ENCODE peak calls at places on chromosome 2, in ten cellular contexts. Y is spleen; V is left lung; R is Peyer's patch; B is cardiac muscle cell; L is BJ; P is uterus; A is fibroblast of lung; F is CD4-positive, alpha-beta T cell; X is endothelial cell. U is an unnamed sample.

GRCh38 chr2:112661656-112662305 is 16.0 kb downstream of the SLC20A1 start:
- DNase-seq in Y (no peak), V (no peak), R (peak; percentile 45), B (no peak), L (no peak), P (no peak), A (no peak), F (no peak), X (no peak), U (no peak)

GRCh38 chr2:218892693-218893348 is 12.2 kb downstream of the WNT10A start:
- DNase-seq in Y (peak; percentile 97), V (peak; percentile 68), R (peak; percentile 94), B (peak; percentile 55), L (no peak), P (no peak), A (peak; percentile 55), F (peak; percentile 80), X (peak; percentile 70), U (peak; percentile 69)

GRCh38 chr2:27804146-27804545 is 32.6 kb downstream of the MRPL33 start:
- DNase-seq in Y (no peak), V (no peak), R (no peak), B (peak; percentile 52), L (peak; percentile 13), P (no peak), A (peak; percentile 71), F (no peak), X (no peak), U (no peak)

GRCh38 chr2:28445448-28446258 is 50.2 kb upstream of the PLB1 start:
- DNase-seq in Y (no peak), V (peak; percentile 61), R (no peak), B (peak; percentile 89), L (peak; percentile 85), P (no peak), A (peak; percentile 98), F (no peak), X (no peak), U (peak; percentile 87)

GRCh38 chr2:199784512-199784911 is 66.5 kb downstream of the FTCDNL1 start:
- DNase-seq in Y (no peak), V (no peak), R (no peak), B (no peak), L (no peak), P (no peak), A (no peak), F (no peak), X (no peak), U (no peak)

GRCh38 chr2:175414872-175415487 is 233.5 kb upstream of the ATP5MC3 start:
- DNase-seq in Y (no peak), V (peak; percentile 66), R (peak; percentile 66), B (peak; percentile 72), L (peak; percentile 20), P (peak; percentile 20), A (peak; percentile 47), F (no peak), X (peak; percentile 67), U (no peak)

GRCh38 chr2:172276961-172277360 is 150.4 kb upstream of the ITGA6 start:
- DNase-seq in Y (no peak), V (no peak), R (no peak), B (no peak), L (no peak), P (no peak), A (no peak), F (no peak), X (no peak), U (no peak)

GRCh38 chr2:6928452-6928851 is 11.2 kb downstream of the RNF144A start:
- DNase-seq in Y (no peak), V (no peak), R (no peak), B (no peak), L (no peak), P (no peak), A (no peak), F (no peak), X (no peak), U (no peak)

GRCh38 chr2:150480241-150480640 is 7.2 kb downstream of the RND3 start:
- DNase-seq in Y (no peak), V (no peak), R (no peak), B (no peak), L (no peak), P (no peak), A (peak; percentile 85), F (no peak), X (no peak), U (no peak)

GRCh38 chr2:126707191-126707590 is 51.2 kb downstream of the GYPC start:
- DNase-seq in Y (no peak), V (no peak), R (no peak), B (no peak), L (no peak), P (no peak), A (no peak), F (no peak), X (no peak), U (no peak)

GRCh38 chr2:38733300-38733971 is 17.7 kb downstream of the SRSF7 start:
- DNase-seq in Y (no peak), V (no peak), R (no peak), B (no peak), L (no peak), P (peak; percentile 13), A (no peak), F (no peak), X (no peak), U (no peak)

GRCh38 chr2:181104512-181105121 is 124.2 kb downstream of the UBE2E3 start:
- DNase-seq in Y (no peak), V (no peak), R (no peak), B (peak; percentile 81), L (no peak), P (no peak), A (peak; percentile 58), F (no peak), X (peak; percentile 15), U (no peak)

GRCh38 chr2:36597003-36597531 is 901 bp downstream of the FEZ2 start:
- DNase-seq in Y (no peak), V (no peak), R (no peak), B (peak; percentile 5), L (no peak), P (no peak), A (no peak), F (no peak), X (no peak), U (no peak)

GRCh38 chr2:36594849-36595248 is 3.1 kb downstream of the FEZ2 start:
- DNase-seq in Y (no peak), V (no peak), R (peak; percentile 76), B (no peak), L (no peak), P (no peak), A (no peak), F (no peak), X (no peak), U (no peak)

GRCh38 chr2:36596397-36596796 is 1.6 kb downstream of the FEZ2 start:
- DNase-seq in Y (no peak), V (no peak), R (no peak), B (no peak), L (no peak), P (no peak), A (no peak), F (no peak), X (no peak), U (no peak)

GRCh38 chr2:36597532-36598377 is at the start of gene FEZ2:
- DNase-seq in Y (peak; percentile 95), V (peak; percentile 85), R (peak; percentile 83), B (peak; percentile 85), L (no peak), P (peak; percentile 68), A (peak; percentile 81), F (peak; percentile 51), X (peak; percentile 78), U (peak; percentile 55)
- TF ChIP-seq CTCF in Y (no peak), V (no peak), R (no peak), B (no peak), L (no peak), P (no peak), A (no peak), F (no peak), X (no peak), U (no peak)

GRCh38 chr2:215452725-215453124 is 16.9 kb upstream of the FN1 start:
- DNase-seq in Y (no peak), V (no peak), R (no peak), B (no peak), L (no peak), P (no peak), A (no peak), F (no peak), X (no peak), U (no peak)
- TF ChIP-seq CTCF in Y (no peak), V (no peak), R (no peak), B (no peak), L (no peak), P (no peak), A (no peak), F (no peak), X (no peak), U (no peak)

GRCh38 chr2:85872536-85873161 is 16.1 kb downstream of the ST3GAL5 start:
- DNase-seq in Y (no peak), V (no peak), R (no peak), B (no peak), L (no peak), P (no peak), A (no peak), F (no peak), X (no peak), U (no peak)

GRCh38 chr2:85871494-85872164 is 17.2 kb downstream of the ST3GAL5 start:
- DNase-seq in Y (no peak), V (no peak), R (no peak), B (no peak), L (no peak), P (no peak), A (no peak), F (no peak), X (no peak), U (no peak)

GRCh38 chr2:85868837-85869236 is 20.0 kb downstream of the ST3GAL5 start:
- DNase-seq in Y (no peak), V (no peak), R (no peak), B (no peak), L (no peak), P (no peak), A (no peak), F (no peak), X (no peak), U (no peak)

GRCh38 chr2:85875613-85876012 is 13.2 kb downstream of the ST3GAL5 start:
- DNase-seq in Y (no peak), V (no peak), R (no peak), B (no peak), L (no peak), P (no peak), A (no peak), F (no peak), X (no peak), U (no peak)

GRCh38 chr2:85873679-85874078 is 15.1 kb downstream of the ST3GAL5 start:
- DNase-seq in Y (no peak), V (no peak), R (no peak), B (no peak), L (no peak), P (no peak), A (no peak), F (no peak), X (no peak), U (no peak)
- TF ChIP-seq CTCF in Y (no peak), V (no peak), R (no peak), B (peak; percentile 34), L (peak; percentile 36), P (no peak), A (no peak), F (no peak), X (peak; percentile 33), U (peak; percentile 21)

DNA sequence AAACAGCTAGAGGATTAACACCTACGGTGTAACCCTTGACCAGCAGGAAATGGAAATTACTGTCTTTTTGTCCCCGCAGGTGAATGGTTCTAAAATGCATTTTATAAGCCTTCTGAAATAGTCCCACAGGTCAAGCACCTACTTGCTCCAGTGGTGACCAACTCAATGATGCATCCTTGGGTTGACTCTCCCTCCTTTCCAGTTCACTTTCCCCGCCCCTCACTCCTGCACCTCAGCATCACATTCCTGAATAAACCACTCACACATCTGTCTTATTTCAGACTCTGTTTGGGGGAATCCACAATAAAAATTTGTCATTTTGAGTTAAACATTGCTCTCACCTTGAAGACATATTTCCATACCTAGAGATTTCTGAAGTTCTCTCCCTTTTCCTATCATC is 446.0 kb upstream of the TNP1 start:
- DNase-seq in Y (no peak), V (no peak), R (no peak), B (no peak), L (no peak), P (no peak), A (no peak), F (no peak), X (no peak), U (no peak)
- TF ChIP-seq CTCF in Y (no peak), V (no peak), R (no peak), B (no peak), L (no peak), P (no peak), A (no peak), F (no peak), X (no peak), U (no peak)

U was measured in CD14-positive monocyte.